ENCODE peak calls at places on chromosomes 5 and 9, in ten cellular contexts. O is choroid plexus epithelial cell, H is AG04449, L is neural crest cell, K is lower lobe of right lung, U is Caco-2, R is coronary artery, J is cardiac fibroblast, D is pancreas, W is H1. X is an unnamed sample.
A peak's percentile ranks its signal among the peaks of the same experiment; 100 is the strongest.

GRCh38 chr5:52269395-52269794 is 518.3 kb upstream of the ITGA1 start:
- DNase-seq in D (no peak), O (no peak), H (no peak), K (no peak), L (no peak), W (no peak), U (no peak), R (no peak), J (no peak), X (no peak)

GRCh38 chr5:157046041-157046440 is 12.9 kb downstream of the HAVCR1 start:
- DNase-seq in J (no peak), U (peak; percentile 71), K (no peak), O (no peak), D (peak; percentile 73), R (no peak), W (no peak), H (no peak), L (no peak), X (peak; percentile 72)

GRCh38 chr9:77498891-77499290 is 149.2 kb downstream of the GNA14 start:
- DNase-seq in L (no peak), U (no peak), O (no peak), R (no peak), K (no peak), D (no peak), W (no peak), H (no peak), J (peak; percentile 86), X (no peak)

GRCh38 chr5:179294891-179295777 is 50.1 kb downstream of the ADAMTS2 start:
- DNase-seq in L (no peak), U (no peak), K (no peak), H (no peak), J (peak; percentile 70), D (no peak), R (no peak), O (no peak), W (no peak), X (no peak)

GRCh38 chr9:131835132-131835910 is 95.4 kb upstream of the RAPGEF1 start:
- DNase-seq in H (no peak), U (no peak), D (no peak), K (no peak), W (no peak), J (peak; percentile 3), O (peak; percentile 20), L (no peak), R (no peak), X (no peak)

GRCh38 chr5:109947667-109948066 is 257.9 kb downstream of the MAN2A1 start:
- DNase-seq in H (no peak), U (no peak), K (no peak), W (no peak), O (no peak), J (no peak), R (no peak), L (no peak), D (no peak), X (no peak)

GRCh38 chr5:179413711-179414458 is 68.6 kb upstream of the ADAMTS2 start:
- DNase-seq in W (peak; percentile 22), D (no peak), K (no peak), R (peak; percentile 58), L (no peak), H (no peak), O (no peak), U (no peak), J (no peak), X (no peak)

GRCh38 chr5:136174021-136174659 is 18.8 kb downstream of the SMIM32 start:
- DNase-seq in D (no peak), H (peak; percentile 37), R (no peak), L (no peak), K (no peak), U (peak; percentile 63), W (no peak), O (peak; percentile 85), J (peak; percentile 81), X (peak; percentile 69)

DNA sequence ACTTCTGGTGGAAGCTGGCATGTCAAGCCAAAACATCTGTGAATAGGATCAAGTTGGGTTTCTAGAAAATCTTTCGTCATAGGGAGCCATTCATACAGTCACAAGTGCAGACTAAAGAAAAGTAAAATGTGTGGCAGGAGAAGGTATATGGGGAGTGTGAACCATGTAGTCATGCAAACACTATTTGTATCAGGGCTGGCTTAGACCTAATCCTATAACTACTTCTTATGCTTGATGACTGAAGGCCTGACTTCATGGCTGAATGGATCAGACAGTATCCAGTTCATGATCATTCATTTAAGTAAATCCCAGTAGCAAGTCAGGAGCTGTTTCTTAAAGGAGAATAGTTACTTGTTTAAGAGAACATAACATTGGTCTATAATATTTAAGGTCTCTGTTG is 63.8 kb upstream of the DAPK1 start:
- DNase-seq in K (no peak), J (no peak), D (no peak), L (no peak), H (no peak), U (no peak), W (no peak), R (no peak), O (no peak), X (no peak)
- TF ChIP-seq CTCF in K (no peak), J (no peak), D (no peak), L (no peak), H (no peak), U (no peak), W (no peak), R (no peak), O (no peak), X (no peak)

GRCh38 chr5:149017669-149018068 is 45.2 kb downstream of the SH3TC2 start:
- DNase-seq in U (no peak), L (no peak), D (no peak), H (no peak), K (no peak), R (no peak), O (no peak), W (no peak), J (no peak), X (no peak)

GRCh38 chr5:149012350-149012749 is 50.5 kb downstream of the SH3TC2 start:
- DNase-seq in R (no peak), L (no peak), J (no peak), K (no peak), D (no peak), O (no peak), U (no peak), W (no peak), H (no peak), X (no peak)

GRCh38 chr5:149014634-149015033 is 48.2 kb downstream of the SH3TC2 start:
- DNase-seq in O (no peak), R (no peak), D (no peak), U (no peak), H (no peak), W (no peak), K (no peak), L (no peak), J (no peak), X (no peak)

GRCh38 chr5:149015561-149015960 is 47.3 kb downstream of the SH3TC2 start:
- DNase-seq in R (no peak), H (no peak), K (no peak), W (no peak), O (no peak), J (no peak), U (no peak), D (no peak), L (no peak), X (no peak)

DNA sequence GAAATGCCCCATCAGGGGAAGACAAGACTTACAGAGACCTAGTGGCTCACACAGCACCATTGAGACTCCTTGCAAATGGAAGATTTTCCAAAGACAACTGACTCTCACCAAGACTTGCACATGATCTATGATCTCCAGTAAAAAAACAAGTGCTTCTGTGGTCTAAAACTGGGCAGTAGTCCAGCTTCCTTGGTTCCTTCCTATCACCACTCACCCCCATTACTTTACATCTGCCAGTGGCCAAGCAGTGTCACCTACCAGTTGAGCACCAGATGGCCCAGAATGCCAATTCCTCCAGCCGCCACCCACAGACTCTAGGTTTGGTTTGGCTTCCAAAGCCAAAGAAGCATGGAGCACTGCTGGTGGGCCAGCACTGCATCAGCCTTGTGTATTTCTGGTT is 47.7 kb downstream of the SH3TC2 start:
- DNase-seq in O (peak; percentile 47), K (no peak), J (no peak), D (no peak), R (no peak), U (no peak), H (no peak), W (no peak), L (no peak), X (no peak)
- TF ChIP-seq CTCF in O (no peak), K (no peak), J (no peak), D (no peak), R (no peak), U (no peak), H (no peak), W (no peak), L (no peak), X (no peak)

GRCh38 chr5:68057186-68057585 is 158.4 kb upstream of the PIK3R1 start:
- DNase-seq in O (no peak), W (no peak), U (peak; percentile 27), H (no peak), K (no peak), D (no peak), R (no peak), L (no peak), J (no peak), X (no peak)

GRCh38 chr5:68053202-68053601 is 162.4 kb upstream of the PIK3R1 start:
- DNase-seq in R (no peak), O (no peak), H (no peak), W (no peak), D (no peak), K (no peak), J (no peak), L (no peak), U (no peak), X (no peak)

GRCh38 chr5:68060382-68060781 is 155.2 kb upstream of the PIK3R1 start:
- DNase-seq in U (no peak), J (peak; percentile 33), W (no peak), L (no peak), H (no peak), O (no peak), K (no peak), R (no peak), D (no peak), X (no peak)

GRCh38 chr5:68054625-68055024 is 160.9 kb upstream of the PIK3R1 start:
- DNase-seq in U (no peak), R (no peak), O (no peak), J (peak; percentile 33), D (no peak), W (no peak), H (no peak), K (no peak), L (no peak), X (no peak)

GRCh38 chr5:68055686-68056085 is 159.9 kb upstream of the PIK3R1 start:
- DNase-seq in W (no peak), D (no peak), O (no peak), H (no peak), J (no peak), U (no peak), L (no peak), K (no peak), R (no peak), X (no peak)
- TF ChIP-seq CTCF in W (no peak), D (no peak), O (no peak), H (no peak), J (no peak), U (no peak), L (peak; percentile 41), K (no peak), R (no peak), X (no peak)

GRCh38 chr5:103941554-103941953 is 379.0 kb upstream of the NUDT12 start:
- DNase-seq in H (no peak), U (no peak), D (no peak), L (no peak), O (no peak), R (no peak), W (no peak), J (no peak), K (no peak), X (no peak)

GRCh38 chr5:103938151-103938671 is 375.6 kb upstream of the NUDT12 start:
- DNase-seq in H (no peak), D (no peak), L (no peak), O (no peak), J (no peak), U (no peak), W (no peak), K (no peak), R (no peak), X (no peak)

GRCh38 chr5:103943243-103943642 is 380.7 kb upstream of the NUDT12 start:
- DNase-seq in H (no peak), K (no peak), L (no peak), J (no peak), O (no peak), D (no peak), W (no peak), U (no peak), R (no peak), X (no peak)

DNA sequence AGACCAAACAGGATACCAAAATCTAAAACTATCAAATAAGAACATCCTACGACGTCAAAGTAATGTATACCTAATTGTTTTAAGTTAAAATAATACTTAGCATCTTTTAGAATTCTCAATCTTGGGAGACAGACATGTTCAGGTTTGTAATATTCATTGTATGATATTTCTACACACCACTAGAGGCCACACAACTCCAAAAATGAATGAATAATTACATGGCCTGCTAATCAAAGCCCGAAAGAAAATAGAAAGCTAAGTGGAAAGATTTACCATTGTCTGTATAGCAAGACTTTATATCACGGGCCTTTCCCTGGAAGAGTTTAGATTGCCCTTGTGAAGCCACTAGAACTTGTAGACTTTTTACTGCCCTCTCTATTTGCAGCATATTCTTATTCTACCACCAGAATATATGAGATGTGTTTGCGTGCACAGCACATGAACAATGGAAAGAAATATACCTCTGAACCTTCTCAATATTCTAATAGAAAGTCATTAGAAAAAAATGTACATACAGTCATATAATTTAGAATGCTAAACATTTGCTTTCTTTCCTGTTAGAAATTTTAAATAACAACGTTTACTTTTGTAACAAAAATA is 380.1 kb upstream of the NUDT12 start:
- DNase-seq in H (no peak), D (no peak), W (no peak), J (no peak), R (no peak), K (no peak), L (no peak), O (peak; percentile 34), U (no peak), X (peak; percentile 1)
- TF ChIP-seq CTCF in H (no peak), D (no peak), W (no peak), J (no peak), R (no peak), K (no peak), L (no peak), O (peak; percentile 40), U (no peak), X (no peak)